ENCODE peak calls at places on chromosomes 7 and 10, in ten cellular contexts. W is fibroblast of the aortic adventitia, M is GM10248, Z is A549, B is psoas muscle, D is testis, Y is AG04450, I is left lung, O is hepatocyte, U is PC-3. X is an unnamed sample.

GRCh38 chr10:84204610-84205009 is 10.3 kb downstream of the CDHR1 start:
- DNase-seq in W (no peak), M (no peak), Z (no peak), B (no peak), D (no peak), Y (no peak), I (no peak), O (no peak), U (no peak), X (no peak)

GRCh38 chr7:151993977-151994676 is 31.3 kb upstream of the GALNT11 start:
- DNase-seq in W (no peak), M (no peak), Z (no peak), B (no peak), D (no peak), Y (no peak), I (no peak), O (no peak), U (peak), X (no peak)

GRCh38 chr7:73921623-73922528 is 60.9 kb downstream of the TMEM270 start:
- DNase-seq in W (no peak), M (no peak), Z (no peak), B (no peak), D (peak), Y (no peak), I (no peak), O (no peak), U (no peak), X (no peak)

GRCh38 chr10:30445716-30446115 is 11.7 kb downstream of the MAP3K8 start:
- DNase-seq in W (peak), M (no peak), Z (no peak), B (no peak), D (no peak), Y (no peak), I (no peak), O (no peak), U (peak), X (no peak)

GRCh38 chr10:65751218-65751617 is 1174.6 kb upstream of the LRRTM3 start:
- DNase-seq in W (no peak), M (no peak), Z (no peak), B (no peak), D (no peak), Y (no peak), I (no peak), O (peak), U (peak), X (no peak)

GRCh38 chr7:26005683-26006410 is 146.2 kb upstream of the NFE2L3 start:
- DNase-seq in W (no peak), M (no peak), Z (no peak), B (no peak), D (no peak), Y (no peak), I (no peak), O (peak), U (no peak), X (no peak)

GRCh38 chr7:136869006-136869961 is 832 bp downstream of the CHRM2 start:
- DNase-seq in W (no peak), M (no peak), Z (no peak), B (peak), D (peak), Y (no peak), I (no peak), O (peak), U (no peak), X (peak)

GRCh38 chr10:103069453-103070331 is 123.4 kb downstream of the NT5C2 start:
- DNase-seq in W (peak), M (peak), Z (peak), B (peak), D (peak), Y (no peak), I (peak), O (peak), U (peak), X (peak)

GRCh38 chr7:110685899-110686298 is 405.0 kb upstream of the LRRN3 start:
- DNase-seq in W (no peak), M (no peak), Z (no peak), B (no peak), D (no peak), Y (no peak), I (no peak), O (no peak), U (no peak), X (no peak)

GRCh38 chr7:34227525-34227924 is 322.2 kb downstream of the BMPER start:
- DNase-seq in W (no peak), M (no peak), Z (no peak), B (no peak), D (no peak), Y (no peak), I (no peak), O (no peak), U (no peak), X (no peak)

GRCh38 chr7:155788616-155789000 is 23.7 kb downstream of the SHH start:
- DNase-seq in W (no peak), M (no peak), Z (no peak), B (no peak), D (no peak), Y (no peak), I (no peak), O (no peak), U (no peak), X (no peak)

GRCh38 chr7:129785457-129786178 is 167.1 kb downstream of the UBE2H start:
- DNase-seq in W (no peak), M (no peak), Z (no peak), B (no peak), D (no peak), Y (no peak), I (no peak), O (no peak), U (no peak), X (no peak)

GRCh38 chr7:82362129-82362528 is 81.4 kb downstream of the CACNA2D1 start:
- DNase-seq in W (peak), M (no peak), Z (no peak), B (no peak), D (no peak), Y (peak), I (no peak), O (no peak), U (no peak), X (no peak)

GRCh38 chr10:1109795-1110673 is 53.8 kb downstream of the WDR37 start:
- DNase-seq in W (peak), M (peak), Z (peak), B (no peak), D (peak), Y (peak), I (no peak), O (peak), U (peak), X (peak)

GRCh38 chr7:21912305-21912704 is 33.4 kb downstream of the CDCA7L start:
- DNase-seq in W (peak), M (no peak), Z (no peak), B (peak), D (no peak), Y (peak), I (no peak), O (no peak), U (no peak), X (no peak)

GRCh38 chr10:28302012-28302667 is 724 bp downstream of the MPP7 start:
- DNase-seq in W (peak), M (no peak), Z (peak), B (no peak), D (peak), Y (no peak), I (peak), O (peak), U (peak), X (no peak)

GRCh38 chr10:126972622-126973414 is 67.6 kb downstream of the DOCK1 start:
- DNase-seq in W (peak), M (no peak), Z (peak), B (no peak), D (no peak), Y (peak), I (no peak), O (peak), U (no peak), X (no peak)

GRCh38 chr10:55897436-55897835 is 463.6 kb downstream of the ZWINT start:
- DNase-seq in W (no peak), M (no peak), Z (no peak), B (no peak), D (no peak), Y (no peak), I (no peak), O (no peak), U (no peak), X (no peak)

GRCh38 chr7:108007280-108007679 is 4.3 kb upstream of the LAMB1 start:
- DNase-seq in W (no peak), M (no peak), Z (no peak), B (no peak), D (no peak), Y (no peak), I (no peak), O (no peak), U (no peak), X (no peak)

GRCh38 chr7:22667562-22668239 is 59.3 kb upstream of the IL6 start:
- DNase-seq in W (peak), M (no peak), Z (peak), B (no peak), D (no peak), Y (peak), I (no peak), O (peak), U (peak), X (no peak)

GRCh38 chr10:70074971-70075370 is 22.3 kb downstream of the MACROH2A2 start:
- DNase-seq in W (no peak), M (no peak), Z (no peak), B (no peak), D (no peak), Y (no peak), I (no peak), O (no peak), U (no peak), X (no peak)

GRCh38 chr7:102221961-102222360 is 64.7 kb upstream of the SH2B2 start:
- DNase-seq in W (no peak), M (no peak), Z (no peak), B (no peak), D (no peak), Y (no peak), I (no peak), O (no peak), U (no peak), X (no peak)

GRCh38 chr10:4834896-4835405 is 8.9 kb downstream of the AKR1E2 start:
- DNase-seq in W (no peak), M (no peak), Z (no peak), B (no peak), D (no peak), Y (no peak), I (no peak), O (no peak), U (no peak), X (no peak)

DNA sequence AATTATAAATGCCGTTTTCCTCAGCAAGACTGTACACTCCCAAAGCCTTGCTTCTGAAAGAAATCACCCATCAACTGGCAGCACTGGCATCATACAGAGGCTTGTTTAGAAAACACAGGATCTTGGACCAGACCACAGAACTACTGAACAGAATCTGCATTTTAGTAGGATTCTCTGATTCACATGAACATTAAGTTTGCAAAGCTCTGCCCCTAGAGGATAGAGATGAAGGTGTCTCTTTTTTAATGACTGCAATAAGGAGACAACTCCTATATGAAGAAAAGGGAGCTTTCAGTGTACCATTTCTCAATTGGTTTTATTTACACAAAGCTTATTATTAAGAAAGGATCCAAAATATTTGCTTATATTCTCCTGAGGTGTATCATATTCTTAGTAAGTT is 172.7 kb downstream of the AGMO start:
- DNase-seq in W (no peak), M (no peak), Z (no peak), B (no peak), D (no peak), Y (no peak), I (no peak), O (no peak), U (no peak), X (no peak)
- TF ChIP-seq CTCF in W (peak), M (no peak), Z (no peak), B (no peak), D (no peak), Y (peak), I (no peak), O (no peak), U (peak), X (no peak)

GRCh38 chr7:36790280-36790679 is 66.0 kb upstream of the AOAH start:
- DNase-seq in W (no peak), M (no peak), Z (no peak), B (no peak), D (no peak), Y (no peak), I (no peak), O (no peak), U (no peak), X (no peak)

GRCh38 chr7:36796850-36797618 is 72.7 kb upstream of the AOAH start:
- DNase-seq in W (no peak), M (no peak), Z (no peak), B (no peak), D (no peak), Y (no peak), I (no peak), O (peak), U (no peak), X (no peak)

GRCh38 chr7:36795451-36796021 is 71.2 kb upstream of the AOAH start:
- DNase-seq in W (no peak), M (no peak), Z (no peak), B (no peak), D (no peak), Y (no peak), I (no peak), O (peak), U (peak), X (no peak)

GRCh38 chr7:36792421-36792820 is 68.1 kb upstream of the AOAH start:
- DNase-seq in W (no peak), M (no peak), Z (no peak), B (no peak), D (no peak), Y (no peak), I (no peak), O (no peak), U (no peak), X (no peak)

GRCh38 chr7:36794689-36795088 is 70.4 kb upstream of the AOAH start:
- DNase-seq in W (no peak), M (no peak), Z (no peak), B (no peak), D (peak), Y (no peak), I (no peak), O (no peak), U (no peak), X (no peak)
- TF ChIP-seq CTCF in W (no peak), M (no peak), Z (no peak), B (no peak), D (no peak), Y (no peak), I (no peak), O (no peak), U (no peak), X (no peak)

GRCh38 chr7:12064716-12065115 is 146.4 kb upstream of the TMEM106B start:
- DNase-seq in W (no peak), M (no peak), Z (no peak), B (no peak), D (no peak), Y (no peak), I (no peak), O (no peak), U (no peak), X (no peak)

GRCh38 chr7:12069757-12070156 is 141.3 kb upstream of the TMEM106B start:
- DNase-seq in W (no peak), M (no peak), Z (no peak), B (no peak), D (no peak), Y (no peak), I (no peak), O (no peak), U (peak), X (no peak)

GRCh38 chr7:12066004-12066403 is 145.1 kb upstream of the TMEM106B start:
- DNase-seq in W (no peak), M (no peak), Z (no peak), B (no peak), D (no peak), Y (no peak), I (no peak), O (peak), U (peak), X (no peak)

GRCh38 chr7:12066561-12066960 is 144.5 kb upstream of the TMEM106B start:
- DNase-seq in W (no peak), M (no peak), Z (no peak), B (no peak), D (no peak), Y (no peak), I (no peak), O (peak), U (peak), X (no peak)

DNA sequence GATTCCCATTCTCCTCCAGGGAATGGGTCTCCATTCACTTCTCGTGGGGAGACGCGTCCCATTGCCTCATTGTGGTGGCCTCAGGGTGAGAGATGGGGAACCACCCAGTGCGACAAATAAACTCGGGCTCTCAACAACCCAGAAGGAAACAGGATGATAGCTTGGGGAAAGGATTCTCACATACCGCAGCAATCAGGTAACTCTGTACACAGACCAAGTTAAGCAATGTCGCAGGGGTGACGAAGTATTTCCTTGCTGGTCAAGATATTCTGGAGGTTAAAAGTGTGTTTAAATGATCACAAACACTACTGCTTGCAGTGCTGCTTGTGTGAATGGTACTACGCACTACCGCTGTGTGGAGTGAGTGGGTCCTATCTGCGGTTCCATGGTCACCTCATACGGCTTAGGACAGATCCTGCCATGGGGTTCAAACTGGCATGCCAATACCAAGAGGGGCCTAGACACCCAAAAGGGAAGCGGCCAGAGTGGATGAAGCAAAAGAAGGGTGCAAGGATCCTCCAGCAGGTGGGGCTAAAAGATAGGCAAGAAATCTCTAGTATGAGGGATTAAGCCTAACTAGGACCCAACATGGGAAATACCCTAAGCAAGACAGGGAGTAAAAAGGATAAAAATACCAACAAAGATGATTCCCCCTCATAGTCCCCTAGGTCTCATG is 143.8 kb upstream of the TMEM106B start:
- DNase-seq in W (peak), M (peak), Z (peak), B (no peak), D (peak), Y (peak), I (no peak), O (peak), U (peak), X (peak)
- TF ChIP-seq CTCF in W (peak), M (peak), Z (peak), B (peak), D (peak), Y (peak), I (peak), O (peak), U (peak), X (peak)

GRCh38 chr10:125961743-125962142 is 65.4 kb downstream of the FANK1 start:
- DNase-seq in W (no peak), M (no peak), Z (no peak), B (no peak), D (no peak), Y (no peak), I (no peak), O (no peak), U (peak), X (no peak)
- TF ChIP-seq CTCF in W (no peak), M (no peak), Z (no peak), B (no peak), D (no peak), Y (no peak), I (no peak), O (no peak), U (peak), X (no peak)

DNA sequence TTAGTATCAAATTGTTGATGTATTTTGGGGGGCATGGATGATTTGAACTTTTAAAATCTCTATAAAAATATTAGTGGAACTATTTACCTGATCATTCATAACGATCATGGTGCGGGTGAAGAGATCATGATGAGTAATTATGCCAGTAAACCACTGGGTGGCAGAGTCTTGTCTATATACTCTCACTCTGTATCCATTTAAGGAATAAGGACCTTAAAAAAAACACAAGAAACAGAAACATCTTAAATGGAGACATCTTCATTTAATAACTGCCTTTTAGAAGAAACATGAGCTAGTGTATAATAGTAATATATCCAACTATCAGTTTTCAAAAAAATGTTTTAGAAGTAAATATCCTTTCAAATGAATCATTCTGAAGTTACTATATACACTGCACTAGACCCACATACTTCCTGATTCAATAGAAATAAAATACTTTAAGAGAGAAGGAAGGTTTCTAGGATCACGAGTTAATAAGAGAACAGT is 84.0 kb downstream of the NRBF2 start:
- DNase-seq in W (peak), M (peak), Z (peak), B (no peak), D (no peak), Y (no peak), I (no peak), O (peak), U (peak), X (peak)
- TF ChIP-seq CTCF in W (peak), M (peak), Z (peak), B (peak), D (peak), Y (peak), I (peak), O (peak), U (peak), X (peak)

GRCh38 chr10:25505466-25505865 is 330.7 kb downstream of the GPR158 start:
- DNase-seq in W (no peak), M (no peak), Z (no peak), B (no peak), D (no peak), Y (no peak), I (no peak), O (no peak), U (no peak), X (no peak)

GRCh38 chr10:25504306-25504705 is 329.5 kb downstream of the GPR158 start:
- DNase-seq in W (no peak), M (no peak), Z (no peak), B (no peak), D (no peak), Y (no peak), I (no peak), O (no peak), U (no peak), X (no peak)

GRCh38 chr10:25508112-25508815 is 333.5 kb downstream of the GPR158 start:
- DNase-seq in W (no peak), M (no peak), Z (no peak), B (no peak), D (no peak), Y (no peak), I (no peak), O (no peak), U (no peak), X (no peak)

GRCh38 chr10:25504838-25505237 is 330.0 kb downstream of the GPR158 start:
- DNase-seq in W (no peak), M (no peak), Z (no peak), B (no peak), D (no peak), Y (no peak), I (no peak), O (no peak), U (no peak), X (no peak)

GRCh38 chr10:25506821-25507335 is 332.1 kb downstream of the GPR158 start:
- DNase-seq in W (no peak), M (no peak), Z (no peak), B (no peak), D (no peak), Y (no peak), I (no peak), O (no peak), U (no peak), X (no peak)
- TF ChIP-seq CTCF in W (no peak), M (no peak), Z (no peak), B (no peak), D (no peak), Y (no peak), I (no peak), O (no peak), U (no peak), X (no peak)

GRCh38 chr7:127809285-127809702 is 157.3 kb downstream of the SND1 start:
- DNase-seq in W (peak), M (no peak), Z (no peak), B (peak), D (no peak), Y (peak), I (no peak), O (no peak), U (peak), X (no peak)

GRCh38 chr7:127803626-127804025 is 151.6 kb downstream of the SND1 start:
- DNase-seq in W (peak), M (no peak), Z (no peak), B (no peak), D (no peak), Y (no peak), I (no peak), O (no peak), U (peak), X (no peak)

GRCh38 chr7:127807340-127807739 is 155.3 kb downstream of the SND1 start:
- DNase-seq in W (no peak), M (no peak), Z (no peak), B (no peak), D (no peak), Y (no peak), I (no peak), O (no peak), U (no peak), X (no peak)

GRCh38 chr7:127810691-127811660 is 159.0 kb downstream of the SND1 start:
- DNase-seq in W (no peak), M (no peak), Z (no peak), B (no peak), D (no peak), Y (no peak), I (no peak), O (no peak), U (no peak), X (no peak)

DNA sequence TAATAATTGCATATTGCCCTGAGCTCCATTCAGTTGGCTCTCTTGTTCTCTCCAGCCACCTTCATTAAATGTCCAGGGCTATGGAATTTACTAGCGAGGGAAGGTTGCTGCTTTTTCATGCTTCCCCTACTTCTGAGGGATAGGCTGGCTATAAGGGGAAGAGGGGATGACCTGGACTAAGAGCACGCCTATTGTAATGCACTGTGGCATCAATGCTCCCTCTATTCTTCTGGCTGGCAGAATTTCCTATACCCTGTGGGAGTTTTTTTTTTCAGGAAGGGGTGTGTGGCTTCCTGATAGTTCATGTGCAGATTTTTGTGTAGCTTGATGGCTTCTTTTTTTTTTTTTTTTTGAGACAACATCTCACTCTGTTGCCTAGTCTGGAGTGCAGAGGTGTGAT is 155.8 kb downstream of the SND1 start:
- DNase-seq in W (no peak), M (no peak), Z (no peak), B (no peak), D (no peak), Y (no peak), I (no peak), O (no peak), U (no peak), X (no peak)
- TF ChIP-seq CTCF in W (no peak), M (no peak), Z (no peak), B (no peak), D (no peak), Y (no peak), I (no peak), O (no peak), U (no peak), X (no peak)